ENCODE peak calls at places on chromosomes 12 and 14, in six cellular contexts. E, A, X, J, T and B are unnamed samples.

GRCh38 chr12:132724506-132725220 is 14.0 kb downstream of the PGAM5 start:
- DNase-seq in J (no peak), A (peak), E (no peak), T (no peak), X (no peak), B (no peak)

GRCh38 chr14:23160924-23161522 is 22.4 kb downstream of the SLC7A8 start:
- DNase-seq in T (no peak), A (no peak), J (no peak), E (no peak), X (no peak), B (peak)

GRCh38 chr12:10720974-10721565 is 2.1 kb downstream of the YBX3 start:
- DNase-seq in E (no peak), A (no peak), X (no peak), T (no peak), J (no peak), B (no peak)

GRCh38 chr12:57235728-57236131 is 6.2 kb downstream of the SHMT2 start:
- DNase-seq in J (no peak), X (no peak), E (no peak), A (no peak), T (no peak), B (no peak)

GRCh38 chr14:87312138-87312537 is 680.8 kb downstream of the GALC start:
- DNase-seq in T (no peak), J (no peak), E (no peak), A (no peak), X (no peak), B (no peak)

GRCh38 chr12:12630850-12631249 is 19.2 kb downstream of the CREBL2 start:
- DNase-seq in J (no peak), X (no peak), T (no peak), E (no peak), A (no peak), B (no peak)

GRCh38 chr12:123873795-123874194 is 98.8 kb downstream of the CCDC92 start:
- DNase-seq in X (no peak), A (no peak), E (no peak), T (no peak), J (no peak), B (no peak)

GRCh38 chr12:31759621-31760459 is 31.0 kb upstream of the AMN1 start:
- DNase-seq in E (no peak), A (no peak), J (no peak), X (no peak), T (no peak), B (no peak)

GRCh38 chr14:62921466-62921865 is 123.8 kb downstream of the KCNH5 start:
- DNase-seq in J (no peak), T (no peak), E (no peak), X (no peak), A (no peak), B (peak)